ENCODE peak calls at places on chromosomes 11 and 22, in eight cellular contexts. Y is psoas muscle, R is thoracic aorta, U is cardiac muscle cell, V is GM23248, D is A549, Q is vagina, A is lung. C is an unnamed sample.
A peak's percentile ranks its signal among the peaks of the same experiment; 100 is the strongest.

GRCh38 chr22:48071828-48072227 is 1309.4 kb downstream of the TBC1D22A start:
- DNase-seq in U (no peak), R (no peak), D (no peak), A (no peak), V (no peak), Y (no peak), Q (no peak), C (no peak)

GRCh38 chr11:2929511-2929879 is 275 bp upstream of the PHLDA2 start:
- DNase-seq in Y (peak; percentile 66), A (peak; percentile 63), Q (no peak), R (peak; percentile 36), U (peak; percentile 76), V (peak; percentile 91), D (peak; percentile 81), C (peak; percentile 68)

GRCh38 chr11:18135308-18135707 is 2.9 kb downstream of the MRGPRX3 start:
- DNase-seq in D (no peak), A (no peak), Y (no peak), R (no peak), U (no peak), Q (no peak), V (no peak), C (no peak)

GRCh38 chr11:112364962-112365481 is 104.4 kb upstream of the PLET1 start:
- DNase-seq in U (peak; percentile 62), D (peak; percentile 51), Q (peak; percentile 55), R (no peak), Y (no peak), A (no peak), V (peak; percentile 91), C (peak; percentile 27)

GRCh38 chr22:39415506-39415905 is 15.9 kb downstream of the TAB1 start:
- DNase-seq in R (no peak), A (no peak), V (no peak), Y (no peak), D (no peak), U (no peak), Q (no peak), C (no peak)

GRCh38 chr22:32413715-32414114 is 1.7 kb upstream of the RTCB start:
- DNase-seq in U (peak; percentile 34), D (peak; percentile 18), A (no peak), R (no peak), Y (no peak), Q (no peak), V (peak; percentile 44), C (peak; percentile 28)

GRCh38 chr22:30383061-30383460 is 4.2 kb downstream of the RNF215 start:
- DNase-seq in Y (no peak), R (no peak), D (no peak), Q (no peak), U (no peak), A (no peak), V (no peak), C (no peak)

GRCh38 chr11:86955674-86956522 is 703 bp upstream of the FZD4 start:
- DNase-seq in Q (no peak), V (peak; percentile 84), U (peak; percentile 89), R (peak; percentile 38), D (peak; percentile 76), Y (peak; percentile 89), A (peak; percentile 75), C (peak; percentile 92)

GRCh38 chr11:123546515-123546914 is 107.9 kb downstream of the SCN3B start:
- DNase-seq in A (no peak), V (peak; percentile 89), Q (no peak), D (peak; percentile 26), R (no peak), Y (no peak), U (peak; percentile 77), C (no peak)

GRCh38 chr11:126337472-126338241 is 17.8 kb upstream of the ST3GAL4 start:
- DNase-seq in A (no peak), D (no peak), V (no peak), R (no peak), U (no peak), Y (no peak), Q (no peak), C (no peak)

GRCh38 chr11:69642549-69642912 is 1.6 kb downstream of the CCND1 start:
- DNase-seq in U (no peak), R (no peak), Q (no peak), Y (no peak), V (peak; percentile 59), A (no peak), D (no peak), C (peak; percentile 12)

GRCh38 chr11:131810511-131810910 is 440.1 kb downstream of the NTM start:
- DNase-seq in R (no peak), Q (no peak), V (no peak), D (no peak), U (no peak), A (no peak), Y (no peak), C (peak; percentile 35)

GRCh38 chr22:31092161-31092560 is 11.0 kb downstream of the SMTN start:
- DNase-seq in D (no peak), Q (no peak), R (no peak), A (no peak), U (no peak), V (no peak), Y (no peak), C (no peak)

GRCh38 chr11:19849107-19849789 is 136.6 kb downstream of the NAV2 start:
- DNase-seq in R (no peak), D (no peak), Y (peak; percentile 70), U (no peak), V (no peak), A (no peak), Q (no peak), C (no peak)

GRCh38 chr11:45341379-45341778 is 55.2 kb upstream of the SYT13 start:
- DNase-seq in Y (no peak), U (no peak), A (no peak), D (no peak), Q (peak; percentile 40), V (no peak), R (no peak), C (no peak)

GRCh38 chr11:65316979-65317786 is 2.5 kb downstream of the CDC42EP2 start:
- DNase-seq in D (peak; percentile 67), V (peak; percentile 96), A (peak; percentile 71), Q (no peak), R (no peak), U (peak; percentile 71), Y (peak; percentile 82), C (peak; percentile 80)

GRCh38 chr22:23217171-23218052 is 37.1 kb downstream of the BCR start:
- DNase-seq in R (no peak), Q (no peak), V (no peak), A (no peak), D (no peak), Y (no peak), U (no peak), C (peak; percentile 85)

GRCh38 chr11:36249271-36249670 is 40.0 kb downstream of the COMMD9 start:
- DNase-seq in Q (no peak), A (no peak), V (peak; percentile 91), Y (no peak), D (no peak), U (peak; percentile 91), R (no peak), C (no peak)

GRCh38 chr11:19218801-19219460 is 17.1 kb upstream of the CSRP3 start:
- DNase-seq in R (no peak), V (no peak), U (peak; percentile 13), D (no peak), A (no peak), Y (peak; percentile 58), Q (no peak), C (no peak)

GRCh38 chr22:19880786-19881569 is 26.3 kb upstream of the GNB1L start:
- DNase-seq in Q (no peak), R (no peak), Y (peak; percentile 55), A (peak; percentile 47), V (peak; percentile 97), D (peak; percentile 94), U (peak; percentile 96), C (peak; percentile 96)

DNA sequence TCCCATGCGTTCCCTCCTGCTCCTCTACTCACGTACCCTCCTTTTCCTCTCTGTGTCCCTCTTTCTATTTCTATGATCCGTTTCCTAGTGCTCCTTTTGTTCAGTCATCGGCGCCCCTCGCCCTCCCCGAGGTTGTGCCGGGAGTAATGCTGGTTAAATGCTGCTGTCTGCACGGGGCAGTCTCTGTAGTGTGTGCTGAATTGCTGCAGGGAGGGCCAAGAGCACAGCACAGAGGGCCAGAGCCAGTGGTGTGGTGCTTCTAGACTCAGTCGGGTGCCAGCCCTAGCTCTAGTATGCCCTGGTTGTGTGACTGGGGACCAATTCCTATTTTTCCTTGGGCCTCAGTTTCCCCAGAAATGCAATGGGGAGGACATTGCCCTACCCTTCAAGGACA is 98.3 kb downstream of the PKNOX2 start:
- DNase-seq in D (no peak), V (peak; percentile 71), U (no peak), A (no peak), Q (no peak), R (no peak), Y (no peak), C (no peak)
- H3K4me1 ChIP-seq in D (no peaks in the 10 kb centered on the region), V (peaks cover 20% of the 10 kb centered on the region), U (peaks cover 17% of the 10 kb centered on the region), A (peaks cover 8% of the 10 kb centered on the region), Q (peaks cover 22% of the 10 kb centered on the region), R (peaks cover 31% of the 10 kb centered on the region), Y (peaks cover 20% of the 10 kb centered on the region), C (no peaks in the 10 kb centered on the region)

DNA sequence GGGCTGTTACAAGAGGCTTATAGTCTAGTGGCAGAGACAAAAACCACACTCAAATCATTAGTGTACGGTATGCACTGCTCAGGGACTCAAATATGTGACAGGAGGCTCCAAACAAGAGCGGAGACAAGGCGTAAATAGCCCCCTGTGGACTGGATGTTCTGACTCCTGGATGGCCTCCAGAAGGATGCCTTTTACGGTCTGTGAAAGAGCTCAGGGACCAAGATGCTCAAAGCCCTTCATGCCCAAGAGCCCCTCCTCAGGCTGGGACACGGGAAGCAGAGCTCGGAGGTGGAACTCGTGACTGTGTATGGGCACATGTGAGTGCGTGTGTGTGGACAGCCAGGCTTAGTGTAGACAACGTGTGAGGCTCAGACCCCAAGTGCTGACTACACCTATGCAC is 9.7 kb downstream of the PPM1F start:
- DNase-seq in Q (no peak), U (peak; percentile 24), D (no peak), R (no peak), V (no peak), Y (no peak), A (no peak), C (no peak)
- H3K4me1 ChIP-seq in Q (peaks cover 95% of the 10 kb centered on the region), U (peaks cover 9% of the 10 kb centered on the region), D (peaks cover 16% of the 10 kb centered on the region), R (peaks cover 54% of the 10 kb centered on the region), V (peaks cover 41% of the 10 kb centered on the region), Y (peaks cover 40% of the 10 kb centered on the region), A (peaks cover 43% of the 10 kb centered on the region), C (peaks cover 84% of the 10 kb centered on the region)

GRCh38 chr11:114213622-114214021 is 82.6 kb upstream of the NNMT start:
- DNase-seq in A (no peak), V (no peak), D (no peak), Y (no peak), U (no peak), R (no peak), Q (no peak), C (no peak)
- H3K4me1 ChIP-seq in A (peaks cover 35% of the 10 kb centered on the region), V (no peaks in the 10 kb centered on the region), D (no peaks in the 10 kb centered on the region), Y (peaks cover 92% of the 10 kb centered on the region), U (peaks cover 84% of the 10 kb centered on the region), R (peaks cover 90% of the 10 kb centered on the region), Q (peaks cover 57% of the 10 kb centered on the region), C (peaks cover under 1% of the 10 kb centered on the region)

GRCh38 chr11:58061813-58062212 is 31.1 kb downstream of the OR6Q1 start:
- DNase-seq in D (no peak), U (peak; percentile 49), R (no peak), Q (no peak), A (no peak), Y (no peak), V (peak; percentile 96), C (peak; percentile 10)
- H3K4me1 ChIP-seq in D (peaks cover 13% of the 10 kb centered on the region), U (peaks cover 14% of the 10 kb centered on the region), R (peaks cover 21% of the 10 kb centered on the region), Q (no peaks in the 10 kb centered on the region), A (peaks cover 10% of the 10 kb centered on the region), Y (no peaks in the 10 kb centered on the region), V (peaks cover 67% of the 10 kb centered on the region), C (peaks cover 16% of the 10 kb centered on the region)

GRCh38 chr11:39341461-39341860 is 2118.0 kb downstream of the LRRC4C start:
- DNase-seq in Y (no peak), A (no peak), Q (no peak), V (no peak), R (no peak), U (no peak), D (no peak), C (no peak)
- H3K4me1 ChIP-seq in Y (no peaks in the 10 kb centered on the region), A (no peaks in the 10 kb centered on the region), Q (no peaks in the 10 kb centered on the region), V (no peaks in the 10 kb centered on the region), R (no peaks in the 10 kb centered on the region), U (no peaks in the 10 kb centered on the region), D (no peaks in the 10 kb centered on the region), C (no peaks in the 10 kb centered on the region)